ENCODE peak calls at places on chromosomes 1 and 21, in four cellular contexts. G, Y, B and A are unnamed samples.
A peak's percentile ranks its signal among the peaks of the same experiment; 100 is the strongest.

GRCh38 chr1:35269190-35269988 is 880 bp downstream of the ZMYM4 start:
- DNase-seq in B (no peak), Y (no peak), G (peak; percentile 25), A (no peak)

GRCh38 chr1:18256318-18257235 is 149.0 kb downstream of the IGSF21 start:
- DNase-seq in Y (peak; percentile 25), G (peak; percentile 2), B (peak; percentile 40), A (no peak)

GRCh38 chr1:154773551-154773950 is 96.5 kb downstream of the KCNN3 start:
- DNase-seq in Y (peak; percentile 24), G (no peak), B (no peak), A (no peak)

GRCh38 chr1:19765623-19766022 is 34.1 kb downstream of the TMCO4 start:
- DNase-seq in G (peak; percentile 78), Y (no peak), B (no peak), A (no peak)

GRCh38 chr1:94925561-94926364 is 1.1 kb downstream of the CNN3 start:
- DNase-seq in G (peak; percentile 85), Y (peak; percentile 64), B (peak; percentile 30), A (peak; percentile 81)

GRCh38 chr1:110308247-110308646 is 30.9 kb upstream of the RBM15 start:
- DNase-seq in G (peak; percentile 36), Y (no peak), B (no peak), A (no peak)

GRCh38 chr21:43355925-43356289 is 71.0 kb downstream of the SIK1 start:
- DNase-seq in G (no peak), B (peak; percentile 59), Y (no peak), A (no peak)

GRCh38 chr1:69321311-69321710 is 246.4 kb upstream of the LRRC7 start:
- DNase-seq in B (no peak), Y (no peak), G (no peak), A (no peak)

GRCh38 chr1:233304489-233305102 is 9.1 kb upstream of the PCNX2 start:
- DNase-seq in G (peak; percentile 52), Y (peak; percentile 6), B (no peak), A (no peak)

GRCh38 chr1:153150846-153151245 is at the start of gene SPRR2G:
- DNase-seq in Y (no peak), G (no peak), B (no peak), A (no peak)

GRCh38 chr1:116580446-116581322 is 9.9 kb upstream of the CD58 start:
- DNase-seq in Y (no peak), G (no peak), B (no peak), A (no peak)

GRCh38 chr1:186871784-186872183 is 43.0 kb downstream of the PLA2G4A start:
- DNase-seq in G (no peak), B (no peak), Y (no peak), A (no peak)

GRCh38 chr1:115173151-115173550 is 83.8 kb upstream of the TSPAN2 start:
- DNase-seq in G (no peak), Y (no peak), B (no peak), A (no peak)